ENCODE peak calls at places on chromosomes 5 and 9, in six cellular contexts. F, M, H, S, T and K are unnamed samples.

GRCh38 chr9:97315550-97315949 is 8.1 kb downstream of the CCDC180 start:
- DNase-seq in F (peak), M (peak), H (no peak), S (no peak), T (no peak), K (no peak)

GRCh38 chr9:33434317-33435105 is 12.9 kb downstream of the AQP3 start:
- DNase-seq in F (no peak), M (no peak), H (no peak), S (no peak), T (no peak), K (no peak)

GRCh38 chr5:17336054-17336453 is 118.6 kb downstream of the BASP1 start:
- DNase-seq in F (no peak), M (no peak), H (no peak), S (no peak), T (peak), K (no peak)

GRCh38 chr9:21762064-21762463 is 40.4 kb upstream of the MTAP start:
- DNase-seq in F (no peak), M (no peak), H (no peak), S (no peak), T (no peak), K (no peak)

GRCh38 chr9:90942555-90942954 is 140.9 kb downstream of the SYK start:
- DNase-seq in F (no peak), M (no peak), H (no peak), S (no peak), T (no peak), K (peak)

GRCh38 chr5:150140830-150141229 is 14.8 kb downstream of the PDGFRB start:
- DNase-seq in F (peak), M (no peak), H (no peak), S (peak), T (no peak), K (no peak)

GRCh38 chr9:129626079-129626943 is at the start of gene NTMT1:
- DNase-seq in F (peak), M (peak), H (peak), S (peak), T (peak), K (peak)

GRCh38 chr5:68919988-68920490 is 173.8 kb upstream of the SLC30A5 start:
- DNase-seq in F (no peak), M (no peak), H (no peak), S (no peak), T (no peak), K (no peak)

GRCh38 chr9:137308102-137308619 is 6.1 kb upstream of the NRARP start:
- DNase-seq in F (no peak), M (no peak), H (no peak), S (no peak), T (peak), K (no peak)